ENCODE peak calls at places on chromosomes 11 and 22, in seven cellular contexts. J, L, Y, D, U, Z and P are unnamed samples.

GRCh38 chr11:66728760-66729385 is at the start of gene SPTBN2:
- DNase-seq in J (no peak), L (peak), Y (no peak), D (peak), U (no peak), Z (no peak), P (peak)

GRCh38 chr22:19728836-19729235 is 5.5 kb downstream of the GP1BB start:
- DNase-seq in J (no peak), L (no peak), Y (no peak), D (no peak), U (no peak), Z (no peak), P (no peak)

GRCh38 chr11:6746086-6746618 is 25.6 kb downstream of the OR2AG2 start:
- DNase-seq in J (no peak), L (peak), Y (no peak), D (no peak), U (no peak), Z (no peak), P (no peak)

GRCh38 chr11:129440028-129440630 is 64.5 kb downstream of the BARX2 start:
- DNase-seq in J (no peak), L (no peak), Y (no peak), D (peak), U (no peak), Z (peak), P (peak)

GRCh38 chr22:50474711-50475651 is at the start of gene SBF1:
- DNase-seq in J (peak), L (peak), Y (peak), D (peak), U (peak), Z (peak), P (peak)

GRCh38 chr11:66653123-66653522 is 14.6 kb downstream of the RBM4 start:
- DNase-seq in J (no peak), L (no peak), Y (peak), D (no peak), U (no peak), Z (peak), P (no peak)

GRCh38 chr11:46330887-46331652 is 16.2 kb upstream of the DGKZ start:
- DNase-seq in J (no peak), L (peak), Y (no peak), D (no peak), U (no peak), Z (no peak), P (no peak)

GRCh38 chr11:123707206-123707605 is 34.3 kb downstream of the ZNF202 start:
- DNase-seq in J (no peak), L (no peak), Y (no peak), D (no peak), U (no peak), Z (peak), P (peak)

GRCh38 chr11:83583953-83584352 is 297.8 kb upstream of the CCDC90B start:
- DNase-seq in J (no peak), L (peak), Y (peak), D (no peak), U (no peak), Z (no peak), P (no peak)

GRCh38 chr11:20102393-20102792 is 57.9 kb downstream of the DBX1 start:
- DNase-seq in J (no peak), L (no peak), Y (no peak), D (no peak), U (no peak), Z (no peak), P (no peak)

GRCh38 chr11:45513806-45514340 is 151.5 kb downstream of the CHST1 start:
- DNase-seq in J (no peak), L (no peak), Y (no peak), D (no peak), U (no peak), Z (no peak), P (peak)

GRCh38 chr11:1228921-1229451 is 6.1 kb downstream of the MUC5B start:
- DNase-seq in J (no peak), L (no peak), Y (no peak), D (peak), U (peak), Z (no peak), P (no peak)

GRCh38 chr11:779955-780532 is 2.8 kb upstream of the GATD1 start:
- DNase-seq in J (no peak), L (no peak), Y (no peak), D (no peak), U (no peak), Z (no peak), P (no peak)

GRCh38 chr11:134418119-134418840 is 6.2 kb upstream of the B3GAT1 start:
- DNase-seq in J (no peak), L (no peak), Y (peak), D (no peak), U (no peak), Z (peak), P (no peak)

GRCh38 chr11:44326615-44327475 is 16.9 kb upstream of the ALX4 start:
- DNase-seq in J (no peak), L (no peak), Y (no peak), D (no peak), U (no peak), Z (no peak), P (no peak)

GRCh38 chr11:60905551-60906113 is 753 bp downstream of the PRPF19 start:
- DNase-seq in J (no peak), L (peak), Y (peak), D (no peak), U (no peak), Z (peak), P (peak)

GRCh38 chr22:46050916-46051614 is 74.1 kb upstream of the WNT7B start:
- DNase-seq in J (no peak), L (no peak), Y (no peak), D (no peak), U (no peak), Z (no peak), P (no peak)

GRCh38 chr22:47249370-47249928 is 487.0 kb downstream of the TBC1D22A start:
- DNase-seq in J (no peak), L (no peak), Y (no peak), D (no peak), U (no peak), Z (no peak), P (no peak)

GRCh38 chr11:11463397-11463796 is 110.3 kb upstream of the CSNK2A3 start:
- DNase-seq in J (no peak), L (peak), Y (no peak), D (no peak), U (no peak), Z (no peak), P (no peak)

GRCh38 chr22:18028817-18029527 is 4.6 kb upstream of the MICAL3 start:
- DNase-seq in J (no peak), L (no peak), Y (no peak), D (no peak), U (no peak), Z (no peak), P (no peak)

GRCh38 chr11:30775123-30775522 is 189.0 kb upstream of the MPPED2 start:
- DNase-seq in J (no peak), L (no peak), Y (no peak), D (no peak), U (no peak), Z (no peak), P (peak)

GRCh38 chr11:46948378-46949131 is 12.0 kb downstream of the CSTPP1 start:
- DNase-seq in J (no peak), L (peak), Y (peak), D (no peak), U (no peak), Z (no peak), P (no peak)

GRCh38 chr11:47938791-47939560 is 41.4 kb upstream of the PTPRJ start:
- DNase-seq in J (no peak), L (no peak), Y (no peak), D (no peak), U (no peak), Z (no peak), P (no peak)

DNA sequence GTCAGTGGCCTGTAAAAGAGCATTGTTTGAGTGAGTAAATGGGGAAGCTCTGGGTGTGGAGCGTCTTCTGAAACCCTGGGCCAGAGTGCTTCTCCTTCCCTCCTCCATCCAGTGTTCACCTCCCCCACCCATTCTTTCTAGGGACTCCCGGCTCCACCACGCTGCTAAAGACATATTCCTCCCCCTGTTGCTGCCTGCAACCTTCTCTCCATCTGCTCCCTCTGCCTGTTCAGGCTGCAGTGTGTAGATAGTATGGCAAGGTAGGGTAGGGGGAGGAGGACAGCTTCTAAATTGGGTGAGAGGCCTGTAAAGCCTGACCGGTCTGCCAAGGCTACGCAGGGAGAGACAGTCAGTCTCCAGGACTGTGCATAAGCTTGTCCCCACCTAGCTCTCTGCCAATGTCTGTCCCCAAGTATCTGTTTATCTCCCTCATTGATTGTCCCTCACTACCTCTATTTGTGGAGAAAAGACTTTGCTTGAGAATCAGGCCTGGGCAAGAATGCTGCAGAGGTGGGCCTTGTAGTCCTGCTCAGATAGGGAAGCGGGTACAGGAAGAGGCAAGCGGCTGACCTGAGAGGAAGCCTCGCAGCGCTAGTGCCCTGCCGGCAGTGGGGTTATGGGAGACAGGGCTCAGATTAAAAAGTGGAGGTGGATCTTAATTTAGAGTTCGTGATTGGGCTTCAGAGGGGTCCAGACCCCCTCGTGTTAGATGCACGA is 905 bp upstream of the SEZ6L start:
- DNase-seq in J (no peak), L (no peak), Y (no peak), D (peak), U (peak), Z (no peak), P (peak)
- H2BK120ac ChIP-seq in J (no peak), L (no peak), Y (no peak), D (no peak), U (no peak), Z (no peak), P (no peak)

DNA sequence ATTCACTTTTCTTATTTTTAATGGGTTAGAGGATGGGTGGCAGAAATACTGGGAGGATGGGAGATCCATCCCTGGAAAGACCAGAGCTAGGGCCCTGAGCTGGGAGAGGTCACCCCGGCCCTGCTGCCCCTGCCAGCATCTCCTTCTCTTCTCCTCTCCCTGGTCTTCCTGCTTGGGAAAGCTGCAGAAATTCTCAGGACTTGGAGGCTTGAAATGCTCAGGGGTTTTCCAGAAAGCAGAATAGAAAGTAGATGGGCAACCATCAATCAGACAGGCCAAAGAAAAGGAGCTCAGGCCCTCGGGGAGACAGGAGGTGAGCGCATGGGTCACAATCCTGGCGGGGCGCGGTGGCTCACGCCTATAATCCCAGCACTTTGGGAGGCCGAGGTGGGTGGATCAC is 1.5 kb downstream of the APOBEC3H start:
- DNase-seq in J (no peak), L (no peak), Y (no peak), D (no peak), U (no peak), Z (no peak), P (no peak)
- H2BK5ac ChIP-seq in J (no peak), L (no peak), Y (no peak), D (no peak), U (no peak), Z (no peak), P (no peak)

DNA sequence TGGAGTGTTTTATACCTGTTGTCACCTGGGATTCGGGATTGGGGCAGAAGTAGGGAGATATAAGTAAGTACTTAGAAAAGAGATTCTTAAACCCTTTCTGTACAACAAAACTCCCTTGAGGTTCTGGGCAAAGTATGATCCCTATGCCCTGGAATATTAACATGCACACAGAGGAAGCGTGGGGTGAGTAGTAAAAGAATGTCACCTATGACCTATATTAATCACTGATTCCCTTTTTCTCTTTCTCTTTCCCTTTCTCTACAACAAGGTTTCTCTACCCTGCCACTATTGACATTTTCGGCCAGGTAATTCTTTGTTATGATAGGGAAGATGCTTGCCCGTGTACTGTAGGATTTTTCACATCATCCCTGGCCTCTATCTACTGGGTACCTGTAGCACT is 209.7 kb upstream of the PLET1 start:
- DNase-seq in J (no peak), L (peak), Y (peak), D (no peak), U (no peak), Z (no peak), P (no peak)
- H4K8ac ChIP-seq in J (no peak), L (no peak), Y (no peak), D (no peak), U (no peak), Z (no peak), P (no peak)

GRCh38 chr22:22533417-22533816 is 13.3 kb upstream of the ZNF280A start:
- DNase-seq in J (no peak), L (no peak), Y (no peak), D (no peak), U (no peak), Z (no peak), P (no peak)
- H2BK120ac ChIP-seq in J (no peak), L (no peak), Y (no peak), D (no peak), U (no peak), Z (no peak), P (no peak)